ENCODE peak calls at places on chromosomes 4 and X, in four cellular contexts. One of them, this sample, is unnamed.
A peak's percentile ranks its signal among the peaks of the same experiment; 100 is the strongest.

GRCh38 chr4:40915318-40916217 is 165.8 kb downstream of the NSUN7 start:
- DNase-seq in ovary: no peak
- DNase-seq in effector memory CD4-positive, alpha-beta T cell: no peak
- DNase-seq in A549: no peak
- DNase-seq in this sample: no peak

GRCh38 chr4:55444822-55445221 is 49.1 kb downstream of the TMEM165 start:
- DNase-seq in ovary: no peak
- DNase-seq in effector memory CD4-positive, alpha-beta T cell: no peak
- DNase-seq in A549: peak; percentile 43
- DNase-seq in this sample: no peak

GRCh38 chrX:140190441-140191108 is 225.3 kb upstream of the CXorf66 start:
- DNase-seq in ovary: no peak
- DNase-seq in effector memory CD4-positive, alpha-beta T cell: no peak
- DNase-seq in A549: no peak
- DNase-seq in this sample: no peak

GRCh38 chr4:7723625-7724024 is 216.0 kb downstream of the AFAP1 start:
- DNase-seq in ovary: no peak
- DNase-seq in effector memory CD4-positive, alpha-beta T cell: no peak
- DNase-seq in A549: no peak
- DNase-seq in this sample: no peak

GRCh38 chrX:50827996-50828395 is 14.0 kb upstream of the SHROOM4 start:
- DNase-seq in ovary: no peak
- DNase-seq in effector memory CD4-positive, alpha-beta T cell: no peak
- DNase-seq in A549: peak; percentile 31
- DNase-seq in this sample: no peak

GRCh38 chr4:16387448-16387847 is 161.2 kb upstream of the TAPT1 start:
- DNase-seq in ovary: no peak
- DNase-seq in effector memory CD4-positive, alpha-beta T cell: no peak
- DNase-seq in A549: no peak
- DNase-seq in this sample: no peak

GRCh38 chr4:144572660-144573059 is 73.3 kb upstream of the HHIP start:
- DNase-seq in ovary: no peak
- DNase-seq in effector memory CD4-positive, alpha-beta T cell: no peak
- DNase-seq in A549: peak; percentile 16
- DNase-seq in this sample: no peak

GRCh38 chrX:1334854-1335253 is 1.7 kb upstream of the IL3RA start:
- DNase-seq in ovary: no peak
- DNase-seq in effector memory CD4-positive, alpha-beta T cell: no peak
- DNase-seq in A549: peak; percentile 53
- DNase-seq in this sample: no peak

GRCh38 chrX:19272452-19272851 is 71.3 kb upstream of the PDHA1 start:
- DNase-seq in ovary: no peak
- DNase-seq in effector memory CD4-positive, alpha-beta T cell: no peak
- DNase-seq in A549: no peak
- DNase-seq in this sample: no peak

GRCh38 chr4:17013382-17014006 is 115.0 kb upstream of the LDB2 start:
- DNase-seq in ovary: no peak
- DNase-seq in effector memory CD4-positive, alpha-beta T cell: no peak
- DNase-seq in A549: no peak
- DNase-seq in this sample: no peak

GRCh38 chr4:157165935-157166334 is 54.6 kb upstream of the GRIA2 start:
- DNase-seq in ovary: no peak
- DNase-seq in effector memory CD4-positive, alpha-beta T cell: no peak
- DNase-seq in A549: no peak
- DNase-seq in this sample: no peak

GRCh38 chrX:38803286-38803608 is 2.0 kb downstream of the MID1IP1 start:
- DNase-seq in ovary: no peak
- DNase-seq in effector memory CD4-positive, alpha-beta T cell: no peak
- DNase-seq in A549: no peak
- DNase-seq in this sample: no peak

GRCh38 chr4:144584428-144584827 is 61.5 kb upstream of the HHIP start:
- DNase-seq in ovary: no peak
- DNase-seq in effector memory CD4-positive, alpha-beta T cell: no peak
- DNase-seq in A549: no peak
- DNase-seq in this sample: no peak

GRCh38 chr4:164293776-164294175 is 460.2 kb upstream of the SMIM31 start:
- DNase-seq in ovary: no peak
- DNase-seq in effector memory CD4-positive, alpha-beta T cell: no peak
- DNase-seq in A549: no peak
- DNase-seq in this sample: no peak

GRCh38 chr4:77634132-77634785 is 28.6 kb downstream of the CXCL13 start:
- DNase-seq in ovary: no peak
- DNase-seq in effector memory CD4-positive, alpha-beta T cell: no peak
- DNase-seq in A549: no peak
- DNase-seq in this sample: no peak

GRCh38 chr4:38526412-38526811 is 137.6 kb upstream of the KLF3 start:
- DNase-seq in ovary: no peak
- DNase-seq in effector memory CD4-positive, alpha-beta T cell: no peak
- DNase-seq in A549: no peak
- DNase-seq in this sample: no peak

GRCh38 chr4:38279650-38280322 is 319.6 kb downstream of the PTTG2 start:
- DNase-seq in ovary: no peak
- DNase-seq in effector memory CD4-positive, alpha-beta T cell: no peak
- DNase-seq in A549: no peak
- DNase-seq in this sample: no peak

GRCh38 chr4:26032142-26032541 is 118.1 kb downstream of the SMIM20 start:
- DNase-seq in ovary: no peak
- DNase-seq in effector memory CD4-positive, alpha-beta T cell: no peak
- DNase-seq in A549: no peak
- DNase-seq in this sample: no peak

GRCh38 chrX:95318882-95319281 is 1365.8 kb upstream of the DIAPH2 start:
- DNase-seq in ovary: no peak
- DNase-seq in effector memory CD4-positive, alpha-beta T cell: no peak
- DNase-seq in A549: peak; percentile 9
- DNase-seq in this sample: peak; percentile 16

GRCh38 chrX:138890491-138890890 is 179.0 kb upstream of the FGF13 start:
- DNase-seq in ovary: no peak
- DNase-seq in effector memory CD4-positive, alpha-beta T cell: no peak
- DNase-seq in A549: no peak
- DNase-seq in this sample: no peak

GRCh38 chr4:122758033-122758432 is 25.5 kb downstream of the BBS12 start:
- DNase-seq in ovary: no peak
- DNase-seq in effector memory CD4-positive, alpha-beta T cell: no peak
- DNase-seq in A549: peak; percentile 48
- DNase-seq in this sample: no peak

GRCh38 chr4:10403633-10404445 is 53.4 kb downstream of the ZNF518B start:
- DNase-seq in ovary: no peak
- DNase-seq in effector memory CD4-positive, alpha-beta T cell: no peak
- DNase-seq in A549: peak; percentile 31
- DNase-seq in this sample: no peak

GRCh38 chr4:4758708-4759107 is 100.8 kb upstream of the MSX1 start:
- DNase-seq in ovary: no peak
- DNase-seq in effector memory CD4-positive, alpha-beta T cell: no peak
- DNase-seq in A549: no peak
- DNase-seq in this sample: no peak

GRCh38 chr4:107970063-107970798 is 19.5 kb upstream of the HADH start:
- DNase-seq in ovary: no peak
- DNase-seq in effector memory CD4-positive, alpha-beta T cell: no peak
- DNase-seq in A549: no peak
- DNase-seq in this sample: no peak

GRCh38 chr4:3436798-3437581 is 4.8 kb upstream of the HGFAC start:
- DNase-seq in ovary: no peak
- DNase-seq in effector memory CD4-positive, alpha-beta T cell: no peak
- DNase-seq in A549: peak; percentile 76
- DNase-seq in this sample: no peak

GRCh38 chrX:65926095-65927019 is 113.5 kb downstream of the VSIG4 start:
- DNase-seq in ovary: no peak
- DNase-seq in effector memory CD4-positive, alpha-beta T cell: peak; percentile 20
- DNase-seq in A549: no peak
- DNase-seq in this sample: no peak

DNA sequence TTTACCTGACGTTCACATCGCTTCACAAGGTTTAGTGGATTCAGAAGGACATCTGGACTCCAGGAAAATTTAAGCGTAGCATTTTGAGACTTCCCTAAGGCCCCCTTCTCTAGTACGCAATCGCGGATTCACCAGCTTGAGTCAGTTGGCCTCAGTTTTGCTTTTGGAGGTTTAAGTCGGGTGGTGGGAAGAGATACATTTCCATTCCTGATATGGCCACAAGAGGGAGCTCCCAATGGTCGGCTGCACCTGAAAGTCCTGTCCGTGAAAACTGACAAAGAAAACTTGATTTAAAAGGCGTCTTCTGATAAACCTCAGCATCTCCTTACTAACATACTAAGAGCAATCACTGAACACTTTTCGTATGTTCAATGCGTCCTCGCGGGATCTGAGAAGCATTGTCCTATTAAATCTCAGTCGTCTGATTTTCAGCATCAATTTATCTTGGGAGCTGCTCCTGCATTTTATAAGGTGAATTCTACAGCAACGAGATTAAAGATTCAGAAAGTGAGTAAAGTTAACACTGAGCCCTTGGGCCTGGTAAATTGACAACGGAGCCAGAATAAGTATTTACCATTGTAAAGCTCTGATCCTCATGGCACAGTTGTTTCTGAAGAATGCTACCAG is 50.6 kb downstream of the LGI2 start:
- DNase-seq in ovary: peak; percentile 42
- DNase-seq in effector memory CD4-positive, alpha-beta T cell: peak; percentile 15
- DNase-seq in A549: peak; percentile 51
- DNase-seq in this sample: peak; percentile 57
- H3K4me3 ChIP-seq in ovary: no peak overlapping the region
- H3K4me3 ChIP-seq in effector memory CD4-positive, alpha-beta T cell: no peak overlapping the region
- H3K4me3 ChIP-seq in A549: no peak overlapping the region
- H3K4me3 ChIP-seq in this sample: no peak overlapping the region

GRCh38 chr4:183444149-183444952 is at the start of gene CDKN2AIP:
- DNase-seq in ovary: peak; percentile 95
- DNase-seq in effector memory CD4-positive, alpha-beta T cell: peak; percentile 89
- DNase-seq in A549: peak; percentile 93
- DNase-seq in this sample: peak; percentile 37
- H3K4me3 ChIP-seq in ovary: peak within 1 kb of the TSS; percentile 93
- H3K4me3 ChIP-seq in effector memory CD4-positive, alpha-beta T cell: peak within 1 kb of the TSS; percentile 91
- H3K4me3 ChIP-seq in A549: peak within 1 kb of the TSS; percentile 91
- H3K4me3 ChIP-seq in this sample: peak within 1 kb of the TSS; percentile 85

GRCh38 chrX:106783716-106784115 is 18.8 kb upstream of the TBC1D8B start:
- DNase-seq in ovary: no peak
- DNase-seq in effector memory CD4-positive, alpha-beta T cell: no peak
- DNase-seq in A549: no peak
- DNase-seq in this sample: no peak
- H3K4me3 ChIP-seq in ovary: no peak overlapping the region
- H3K4me3 ChIP-seq in effector memory CD4-positive, alpha-beta T cell: no peak overlapping the region
- H3K4me3 ChIP-seq in A549: no peak overlapping the region
- H3K4me3 ChIP-seq in this sample: no peak overlapping the region

GRCh38 chrX:47649781-47650163 is 591 bp downstream of the ELK1 start:
- DNase-seq in ovary: no peak
- DNase-seq in effector memory CD4-positive, alpha-beta T cell: no peak
- DNase-seq in A549: no peak
- DNase-seq in this sample: no peak

GRCh38 chrX:47650164-47651042 is at the start of gene ELK1:
- DNase-seq in ovary: peak; percentile 92
- DNase-seq in effector memory CD4-positive, alpha-beta T cell: peak; percentile 87
- DNase-seq in A549: peak; percentile 99
- DNase-seq in this sample: peak; percentile 74

GRCh38 chrX:47649302-47649701 is 1.1 kb downstream of the ELK1 start:
- DNase-seq in ovary: no peak
- DNase-seq in effector memory CD4-positive, alpha-beta T cell: no peak
- DNase-seq in A549: no peak
- DNase-seq in this sample: no peak

GRCh38 chrX:47646636-47647035 is 3.7 kb downstream of the ELK1 start:
- DNase-seq in ovary: no peak
- DNase-seq in effector memory CD4-positive, alpha-beta T cell: no peak
- DNase-seq in A549: no peak
- DNase-seq in this sample: no peak

GRCh38 chrX:47648376-47648775 is 2.0 kb downstream of the ELK1 start:
- DNase-seq in ovary: no peak
- DNase-seq in effector memory CD4-positive, alpha-beta T cell: no peak
- DNase-seq in A549: no peak
- DNase-seq in this sample: no peak
- H3K4me3 ChIP-seq in ovary: no peak overlapping the region
- H3K4me3 ChIP-seq in effector memory CD4-positive, alpha-beta T cell: no peak overlapping the region
- H3K4me3 ChIP-seq in A549: no peak overlapping the region
- H3K4me3 ChIP-seq in this sample: no peak overlapping the region

GRCh38 chr4:6198768-6199343 is 1.5 kb downstream of the JAKMIP1 start:
- DNase-seq in ovary: peak; percentile 40
- DNase-seq in effector memory CD4-positive, alpha-beta T cell: no peak
- DNase-seq in A549: peak; percentile 9
- DNase-seq in this sample: peak; percentile 68
- H3K4me3 ChIP-seq in ovary: peak overlapping the region; percentile 12
- H3K4me3 ChIP-seq in effector memory CD4-positive, alpha-beta T cell: peak overlapping the region; percentile 64
- H3K4me3 ChIP-seq in A549: peak overlapping the region; percentile 62
- H3K4me3 ChIP-seq in this sample: peak overlapping the region; percentile 83